ENCODE peak calls at places on chromosome 13, in ten cellular contexts. Z is H9; L is hypothalamus; V is pons; N is kidney tubule cell; W is stimulated activated CD4-positive, alpha-beta T cell treated with anti-CD3 and anti-CD28 coated beads, Interleukin-4, amount 100 ng/mL, for 48 hours; X is HepG2; S is B cell; K is LoVo; R is astrocyte of the spinal cord. T is an unnamed sample.
A peak's percentile ranks its signal among the peaks of the same experiment; 100 is the strongest.

GRCh38 chr13:60164490-60164889 is 762 bp upstream of the DIAPH3 start:
- DNase-seq in R (no peak), X (no peak), L (no peak), K (no peak), N (peak; percentile 47), W (no peak), V (peak; percentile 21), Z (no peak), S (no peak), T (peak; percentile 3)

GRCh38 chr13:104385409-104385808 is 1319.2 kb upstream of the SLC10A2 start:
- DNase-seq in V (no peak), Z (no peak), W (no peak), L (no peak), S (no peak), R (peak; percentile 69), N (peak; percentile 74), X (no peak), K (no peak), T (no peak)

GRCh38 chr13:98445340-98446233 is 131.3 kb downstream of the STK24 start:
- DNase-seq in Z (peak; percentile 89), R (peak; percentile 56), W (peak; percentile 78), V (peak; percentile 32), S (peak; percentile 92), K (peak; percentile 69), N (peak; percentile 71), L (peak; percentile 12), X (peak; percentile 42), T (peak; percentile 68)

GRCh38 chr13:29991343-29991742 is 140.9 kb upstream of the UBL3 start:
- DNase-seq in L (no peak), R (peak; percentile 92), W (no peak), K (peak; percentile 7), N (peak; percentile 95), X (no peak), S (no peak), V (no peak), Z (no peak), T (no peak)

GRCh38 chr13:104571161-104571889 is 1505.1 kb upstream of the SLC10A2 start:
- DNase-seq in K (peak; percentile 63), Z (peak; percentile 75), V (peak; percentile 95), R (peak; percentile 95), W (no peak), L (peak; percentile 10), S (no peak), N (peak; percentile 97), X (peak; percentile 16), T (no peak)

GRCh38 chr13:114066956-114067355 is 65.5 kb downstream of the RASA3 start:
- DNase-seq in Z (no peak), V (no peak), L (no peak), W (no peak), R (no peak), X (no peak), S (no peak), N (no peak), K (no peak), T (no peak)

GRCh38 chr13:47747901-47748300 is 253.2 kb downstream of the SUCLA2 start:
- DNase-seq in K (no peak), L (no peak), S (no peak), R (no peak), N (no peak), X (no peak), V (no peak), W (no peak), Z (peak; percentile 31), T (no peak)

GRCh38 chr13:109787135-109787954 is 962 bp upstream of the IRS2 start:
- DNase-seq in R (peak; percentile 42), W (no peak), N (no peak), L (no peak), Z (peak; percentile 62), V (peak; percentile 29), X (no peak), S (peak; percentile 47), K (peak; percentile 60), T (peak; percentile 21)

GRCh38 chr13:46296920-46297319 is 85.2 kb downstream of the LRRC63 start:
- DNase-seq in K (peak; percentile 5), V (no peak), R (peak; percentile 90), L (no peak), S (no peak), Z (no peak), N (peak; percentile 62), X (no peak), W (no peak), T (no peak)

GRCh38 chr13:101139076-101139475 is 277.2 kb downstream of the NALCN start:
- DNase-seq in S (no peak), R (peak; percentile 18), L (no peak), V (no peak), W (no peak), K (no peak), Z (no peak), N (peak; percentile 17), X (no peak), T (no peak)

GRCh38 chr13:90445179-90445578 is 902.3 kb upstream of the MIR17HG start:
- DNase-seq in N (peak; percentile 95), Z (peak; percentile 38), L (no peak), R (peak; percentile 91), W (no peak), X (no peak), K (peak; percentile 54), V (no peak), S (no peak), T (no peak)

GRCh38 chr13:50611117-50611781 is 232.2 kb downstream of the DLEU7 start:
- DNase-seq in V (no peak), N (no peak), L (no peak), S (no peak), R (no peak), Z (no peak), X (no peak), W (no peak), K (no peak), T (peak; percentile 19)

GRCh38 chr13:75091185-75091584 is 390.8 kb downstream of the TBC1D4 start:
- DNase-seq in N (no peak), S (no peak), Z (no peak), W (no peak), V (no peak), X (no peak), R (no peak), L (no peak), K (no peak), T (no peak)

GRCh38 chr13:46728777-46729176 is 68.2 kb downstream of the ESD start:
- DNase-seq in Z (no peak), R (no peak), N (peak; percentile 23), S (no peak), V (no peak), X (peak; percentile 21), L (no peak), K (peak; percentile 7), W (no peak), T (no peak)